ENCODE peak calls at places on chromosomes 7 and 10, in four cellular contexts. One of them, this sample, is unnamed.

GRCh38 chr10:94198324-94198723 is 164.4 kb downstream of the NOC3L start:
- DNase-seq in GM12891: no peak
- DNase-seq in adrenal gland: no peak
- DNase-seq in HCT116: no peak
- DNase-seq in this sample: no peak

GRCh38 chr7:70920886-70921285 is 211.1 kb upstream of the GALNT17 start:
- DNase-seq in GM12891: no peak
- DNase-seq in adrenal gland: no peak
- DNase-seq in HCT116: no peak
- DNase-seq in this sample: no peak

GRCh38 chr10:130547368-130547767 is 411.2 kb downstream of the GLRX3 start:
- DNase-seq in GM12891: no peak
- DNase-seq in adrenal gland: no peak
- DNase-seq in HCT116: no peak
- DNase-seq in this sample: no peak

GRCh38 chr7:18399624-18400235 is 95.8 kb upstream of the HDAC9 start:
- DNase-seq in GM12891: no peak
- DNase-seq in adrenal gland: no peak
- DNase-seq in HCT116: no peak
- DNase-seq in this sample: peak

GRCh38 chr10:49519717-49520116 is 19.2 kb downstream of the ERCC6 start:
- DNase-seq in GM12891: no peak
- DNase-seq in adrenal gland: no peak
- DNase-seq in HCT116: no peak
- DNase-seq in this sample: no peak

GRCh38 chr10:119761106-119761505 is 35.3 kb downstream of the INPP5F start:
- DNase-seq in GM12891: no peak
- DNase-seq in adrenal gland: no peak
- DNase-seq in HCT116: no peak
- DNase-seq in this sample: peak

GRCh38 chr7:6435486-6436384 is 12.0 kb downstream of the DAGLB start:
- DNase-seq in GM12891: peak
- DNase-seq in adrenal gland: peak
- DNase-seq in HCT116: no peak
- DNase-seq in this sample: peak

GRCh38 chr7:108147031-108147563 is 16.9 kb upstream of the LAMB4 start:
- DNase-seq in GM12891: no peak
- DNase-seq in adrenal gland: no peak
- DNase-seq in HCT116: no peak
- DNase-seq in this sample: no peak

GRCh38 chr7:106010866-106011265 is 47.8 kb downstream of the CDHR3 start:
- DNase-seq in GM12891: no peak
- DNase-seq in adrenal gland: no peak
- DNase-seq in HCT116: no peak
- DNase-seq in this sample: no peak

GRCh38 chr7:33261585-33261984 is 132.2 kb downstream of the BBS9 start:
- DNase-seq in GM12891: no peak
- DNase-seq in adrenal gland: no peak
- DNase-seq in HCT116: no peak
- DNase-seq in this sample: no peak

GRCh38 chr7:133230591-133231194 is 22.2 kb upstream of the EXOC4 start:
- DNase-seq in GM12891: peak
- DNase-seq in adrenal gland: peak
- DNase-seq in HCT116: peak
- DNase-seq in this sample: peak

GRCh38 chr7:2820508-2820934 is 23.6 kb downstream of the GNA12 start:
- DNase-seq in GM12891: no peak
- DNase-seq in adrenal gland: peak
- DNase-seq in HCT116: no peak
- DNase-seq in this sample: peak

GRCh38 chr7:50502001-50502684 is 52.0 kb upstream of the FIGNL1 start:
- DNase-seq in GM12891: no peak
- DNase-seq in adrenal gland: peak
- DNase-seq in HCT116: no peak
- DNase-seq in this sample: peak

GRCh38 chr7:20798081-20798693 is 11.5 kb upstream of the SP8 start:
- DNase-seq in GM12891: peak
- DNase-seq in adrenal gland: peak
- DNase-seq in HCT116: peak
- DNase-seq in this sample: peak

GRCh38 chr7:1742555-1743303 is 72.7 kb downstream of the ELFN1 start:
- DNase-seq in GM12891: peak
- DNase-seq in adrenal gland: peak
- DNase-seq in HCT116: no peak
- DNase-seq in this sample: peak

GRCh38 chr10:21978191-21978862 is 25.2 kb downstream of the DNAJC1 start:
- DNase-seq in GM12891: no peak
- DNase-seq in adrenal gland: no peak
- DNase-seq in HCT116: no peak
- DNase-seq in this sample: no peak

GRCh38 chr7:139192014-139192706 is 38.9 kb upstream of the UBN2 start:
- DNase-seq in GM12891: no peak
- DNase-seq in adrenal gland: no peak
- DNase-seq in HCT116: no peak
- DNase-seq in this sample: no peak

DNA sequence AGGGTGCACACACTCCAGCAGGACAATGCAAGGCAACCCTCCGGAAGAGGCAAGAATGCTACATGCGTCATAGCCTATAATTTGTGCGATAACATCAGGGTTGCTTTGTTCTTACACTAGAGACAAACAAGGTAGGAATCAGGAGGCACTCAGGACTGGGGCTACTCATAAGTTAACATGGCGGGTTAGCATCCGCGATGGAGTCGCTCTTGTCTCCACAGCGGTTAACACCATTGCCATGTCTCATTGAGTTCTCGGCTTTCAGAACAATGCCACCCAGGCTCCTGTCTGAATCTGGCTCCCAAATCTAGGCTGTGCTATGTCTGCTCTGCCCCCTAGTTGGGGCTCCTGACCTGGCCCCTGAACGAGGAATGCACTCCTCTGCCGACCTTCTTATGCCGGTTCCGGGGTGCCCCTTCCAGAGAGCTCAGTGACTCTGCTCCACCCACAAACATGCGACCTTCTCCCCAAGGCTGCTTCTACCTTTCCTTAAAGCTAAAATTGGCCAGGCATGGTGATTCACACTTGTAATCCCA is 24.9 kb upstream of the SLF2 start:
- DNase-seq in GM12891: no peak
- DNase-seq in adrenal gland: no peak
- DNase-seq in HCT116: no peak
- DNase-seq in this sample: no peak
- TF ChIP-seq POLR2A in GM12891: no peak
- TF ChIP-seq POLR2A in adrenal gland: no peak
- TF ChIP-seq POLR2A in HCT116: no peak
- TF ChIP-seq POLR2A in this sample: no peak

GRCh38 chr7:158591944-158592343 is 4.3 kb upstream of the PTPRN2 start:
- DNase-seq in GM12891: no peak
- DNase-seq in adrenal gland: no peak
- DNase-seq in HCT116: no peak
- DNase-seq in this sample: no peak
- TF ChIP-seq POLR2A in GM12891: no peak
- TF ChIP-seq POLR2A in adrenal gland: no peak
- TF ChIP-seq POLR2A in HCT116: no peak
- TF ChIP-seq POLR2A in this sample: no peak

DNA sequence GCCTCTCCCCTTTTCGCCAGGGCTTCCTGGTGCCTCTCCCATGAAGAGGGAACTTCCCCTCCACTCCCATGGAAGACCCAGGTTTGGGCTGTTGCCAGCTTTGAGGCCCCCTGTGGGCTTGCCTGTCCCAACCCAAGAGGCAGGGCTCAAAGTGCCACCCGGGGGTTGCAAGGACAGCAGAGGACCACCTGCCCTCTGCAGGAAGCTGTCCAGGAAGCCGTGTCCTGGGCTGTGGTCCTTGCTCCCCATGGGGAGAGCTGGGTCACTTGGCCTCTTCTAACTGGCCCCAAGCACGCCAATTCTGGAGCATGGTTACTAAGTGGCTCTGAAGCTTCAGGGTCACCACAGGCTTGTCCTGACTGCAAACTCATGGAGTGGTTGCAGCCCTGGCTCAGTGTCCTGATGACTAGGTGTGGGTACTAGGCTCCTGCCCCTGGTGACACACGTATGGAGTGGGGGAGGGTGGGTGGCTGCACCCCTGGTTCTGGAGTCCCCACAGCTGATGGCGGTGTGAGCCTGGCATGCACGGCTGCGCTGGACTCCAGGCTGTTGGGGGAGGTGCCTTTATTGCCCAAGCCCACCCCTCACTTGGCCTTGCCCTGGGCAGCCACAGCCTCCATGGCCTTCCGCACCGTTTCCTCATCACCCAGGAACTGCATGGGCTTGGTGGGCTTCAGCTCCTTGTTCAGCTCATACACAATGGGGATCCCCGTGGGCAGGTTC is 3.0 kb downstream of the PGAM2 start:
- DNase-seq in GM12891: no peak
- DNase-seq in adrenal gland: peak
- DNase-seq in HCT116: no peak
- DNase-seq in this sample: no peak
- TF ChIP-seq POLR2A in GM12891: no peak
- TF ChIP-seq POLR2A in adrenal gland: no peak
- TF ChIP-seq POLR2A in HCT116: no peak
- TF ChIP-seq POLR2A in this sample: no peak

GRCh38 chr7:7640221-7641128 is at the start of gene UMAD1:
- DNase-seq in GM12891: peak
- DNase-seq in adrenal gland: peak
- DNase-seq in HCT116: peak
- DNase-seq in this sample: peak

GRCh38 chr7:7639421-7639820 is 1.1 kb upstream of the UMAD1 start:
- DNase-seq in GM12891: no peak
- DNase-seq in adrenal gland: no peak
- DNase-seq in HCT116: no peak
- DNase-seq in this sample: no peak

GRCh38 chr7:7641129-7641663 is 644 bp downstream of the UMAD1 start:
- DNase-seq in GM12891: peak
- DNase-seq in adrenal gland: peak
- DNase-seq in HCT116: peak
- DNase-seq in this sample: no peak

GRCh38 chr7:7642081-7642480 is 1.5 kb downstream of the UMAD1 start:
- DNase-seq in GM12891: no peak
- DNase-seq in adrenal gland: no peak
- DNase-seq in HCT116: no peak
- DNase-seq in this sample: no peak

GRCh38 chr7:7639847-7640220 is 718 bp upstream of the UMAD1 start:
- DNase-seq in GM12891: no peak
- DNase-seq in adrenal gland: peak
- DNase-seq in HCT116: no peak
- DNase-seq in this sample: no peak
- TF ChIP-seq POLR2A in GM12891: no peak
- TF ChIP-seq POLR2A in adrenal gland: no peak
- TF ChIP-seq POLR2A in HCT116: no peak
- TF ChIP-seq POLR2A in this sample: no peak

DNA sequence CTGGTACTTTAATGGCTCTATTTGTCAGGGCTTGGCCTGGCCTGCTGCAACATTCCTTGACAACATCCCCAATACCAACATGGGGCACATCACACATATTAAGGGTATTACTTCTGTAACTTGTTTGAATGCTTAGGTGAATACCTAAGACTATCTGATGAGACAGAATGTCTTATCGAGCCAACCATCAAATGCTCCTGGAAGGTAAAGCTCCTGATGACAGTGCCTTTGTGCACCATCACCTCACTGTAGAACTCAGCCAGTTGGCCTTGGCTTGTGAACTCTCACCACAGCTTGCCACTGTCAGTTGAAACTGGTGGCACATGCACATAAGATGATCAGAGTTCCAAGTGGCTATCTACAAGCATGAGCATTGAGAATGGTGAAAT is 3.7 kb upstream of the MYO1G start:
- DNase-seq in GM12891: no peak
- DNase-seq in adrenal gland: no peak
- DNase-seq in HCT116: no peak
- DNase-seq in this sample: no peak
- TF ChIP-seq POLR2A in GM12891: peak
- TF ChIP-seq POLR2A in adrenal gland: no peak
- TF ChIP-seq POLR2A in HCT116: no peak
- TF ChIP-seq POLR2A in this sample: no peak

DNA sequence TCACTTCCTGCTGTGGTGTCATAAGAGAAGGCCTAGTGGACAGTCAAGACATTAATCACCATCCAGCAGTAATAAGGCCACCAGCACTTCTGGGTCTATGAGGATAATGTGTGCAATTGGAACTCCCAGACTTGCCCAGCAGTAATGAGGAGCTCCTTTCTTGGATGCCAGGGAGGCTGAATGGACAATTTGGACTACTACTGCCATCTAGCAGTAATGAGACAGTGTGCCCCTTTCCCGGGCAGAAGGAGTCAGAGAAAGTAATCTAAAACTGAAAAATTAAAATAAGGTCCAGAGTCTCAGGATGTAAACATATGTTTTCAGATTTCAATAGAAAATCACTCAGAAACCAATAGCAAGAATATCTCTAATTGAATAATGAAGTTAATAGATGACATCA is 400.4 kb downstream of the CDC14C start:
- DNase-seq in GM12891: no peak
- DNase-seq in adrenal gland: no peak
- DNase-seq in HCT116: no peak
- DNase-seq in this sample: no peak
- TF ChIP-seq POLR2A in GM12891: no peak
- TF ChIP-seq POLR2A in adrenal gland: no peak
- TF ChIP-seq POLR2A in HCT116: no peak
- TF ChIP-seq POLR2A in this sample: no peak

This sample was measured in H54.